ENCODE peak calls at places on chromosomes 4 and X, in eight cellular contexts. G is GM12865, Z is Right ventricle myocardium inferior, V is Kasumi-1, W is type B pancreatic cell, L is GM12892, E is lower leg skin, X is body of pancreas. P is an unnamed sample.

GRCh38 chrX:148535639-148536038 is 35.2 kb downstream of the AFF2 start:
- DNase-seq in Z (no peak), E (no peak), G (no peak), L (no peak), X (no peak), W (no peak), V (no peak), P (no peak)

GRCh38 chr4:177242651-177243296 is 66.9 kb upstream of the NEIL3 start:
- DNase-seq in X (no peak), G (no peak), V (no peak), E (no peak), L (no peak), W (no peak), Z (no peak), P (no peak)

GRCh38 chrX:37883196-37883595 is 35.8 kb upstream of the DYNLT3 start:
- DNase-seq in W (no peak), Z (no peak), E (no peak), G (no peak), X (no peak), V (no peak), L (no peak), P (no peak)

GRCh38 chr4:76894537-76894936 is 3.4 kb downstream of the SOWAHB start:
- DNase-seq in W (no peak), L (no peak), X (no peak), V (no peak), Z (no peak), G (peak), E (no peak), P (no peak)

GRCh38 chr4:139333046-139333445 is 30.8 kb upstream of the NDUFC1 start:
- DNase-seq in V (no peak), W (no peak), L (no peak), E (no peak), G (no peak), X (no peak), Z (no peak), P (no peak)

GRCh38 chr4:106286611-106287010 is 29.4 kb downstream of the TBCK start:
- DNase-seq in E (no peak), Z (no peak), V (no peak), L (no peak), X (no peak), G (no peak), W (no peak), P (no peak)

GRCh38 chr4:25892796-25893195 is 21.2 kb upstream of the SMIM20 start:
- DNase-seq in V (no peak), W (no peak), E (no peak), X (no peak), Z (no peak), L (no peak), G (no peak), P (peak)

GRCh38 chrX:103157511-103158316 is 57.2 kb upstream of the BEX4 start:
- DNase-seq in V (peak), Z (no peak), W (no peak), E (no peak), X (peak), G (peak), L (no peak), P (no peak)

GRCh38 chr4:107824367-107825071 is at the start of gene SGMS2:
- DNase-seq in G (no peak), L (peak), Z (peak), V (peak), W (peak), E (peak), X (peak), P (peak)

GRCh38 chr4:24570574-24571236 is 13.6 kb downstream of the DHX15 start:
- DNase-seq in Z (no peak), W (no peak), L (no peak), E (no peak), V (no peak), X (no peak), G (no peak), P (no peak)